ENCODE peak calls at places on chromosomes 13 and 19, in seven cellular contexts. L is A549, C is K562, T is HCT116, S is H1, D is GM12878, B is HepG2. O is an unnamed sample.

GRCh38 chr19:8611890-8612806 is 1.6 kb upstream of the ADAMTS10 start:
- DNase-seq in L (peak), C (no peak), T (no peak), S (peak), D (no peak), B (no peak), O (peak)

GRCh38 chr19:10286803-10287737 is at the start of gene ICAM4:
- DNase-seq in L (no peak), C (peak), T (no peak), S (no peak), D (no peak), B (peak), O (peak)

GRCh38 chr19:38701455-38702063 is 42.7 kb downstream of the CAPN12 start:
- DNase-seq in L (no peak), C (no peak), T (no peak), S (no peak), D (no peak), B (peak), O (peak)

GRCh38 chr19:29535984-29536508 is 10.3 kb downstream of the VSTM2B start:
- DNase-seq in L (no peak), C (no peak), T (no peak), S (no peak), D (no peak), B (no peak), O (no peak)

GRCh38 chr19:48746738-48747575 is at the start of gene IZUMO1:
- DNase-seq in L (peak), C (peak), T (peak), S (no peak), D (no peak), B (no peak), O (peak)

GRCh38 chr19:40056505-40056904 is 474 bp upstream of the ZNF780B start:
- DNase-seq in L (no peak), C (no peak), T (no peak), S (no peak), D (no peak), B (no peak), O (no peak)

GRCh38 chr19:4456566-4456842 is 1.1 kb downstream of the UBXN6 start:
- DNase-seq in L (no peak), C (no peak), T (no peak), S (no peak), D (no peak), B (no peak), O (peak)

GRCh38 chr13:35848316-35848715 is 282.9 kb downstream of the DCLK1 start:
- DNase-seq in L (no peak), C (no peak), T (no peak), S (no peak), D (no peak), B (no peak), O (no peak)

GRCh38 chr19:4452230-4452990 is 5.2 kb downstream of the UBXN6 start:
- DNase-seq in L (no peak), C (no peak), T (no peak), S (no peak), D (no peak), B (no peak), O (no peak)

GRCh38 chr19:33797821-33798633 is 1.4 kb downstream of the KCTD15 start:
- DNase-seq in L (peak), C (peak), T (no peak), S (no peak), D (no peak), B (no peak), O (peak)

GRCh38 chr19:53007200-53008054 is 6.3 kb upstream of the ERVV-1 start:
- DNase-seq in L (no peak), C (peak), T (no peak), S (no peak), D (no peak), B (no peak), O (no peak)

GRCh38 chr19:15577184-15577771 is 37.7 kb upstream of the CYP4F8 start:
- DNase-seq in L (no peak), C (no peak), T (no peak), S (no peak), D (no peak), B (no peak), O (no peak)

GRCh38 chr13:45280751-45281634 is 60.0 kb downstream of the TPT1 start:
- DNase-seq in L (peak), C (peak), T (peak), S (peak), D (no peak), B (peak), O (peak)

GRCh38 chr19:5407356-5407755 is 47.9 kb upstream of the ZNRF4 start:
- DNase-seq in L (peak), C (peak), T (peak), S (no peak), D (no peak), B (peak), O (peak)

GRCh38 chr19:18726846-18727245 is 43.4 kb downstream of the CRTC1 start:
- DNase-seq in L (no peak), C (no peak), T (no peak), S (no peak), D (no peak), B (no peak), O (no peak)

GRCh38 chr19:41309225-41310030 is 544 bp upstream of the CCDC97 start:
- DNase-seq in L (no peak), C (no peak), T (no peak), S (no peak), D (no peak), B (no peak), O (no peak)

GRCh38 chr19:43544077-43544476 is 11.1 kb downstream of the ZNF575 start:
- DNase-seq in L (no peak), C (no peak), T (no peak), S (no peak), D (no peak), B (no peak), O (no peak)

GRCh38 chr13:112078216-112078615 is 11.3 kb downstream of the SOX1 start:
- DNase-seq in L (no peak), C (no peak), T (no peak), S (no peak), D (no peak), B (no peak), O (no peak)

GRCh38 chr13:76418404-76418803 is 467.8 kb downstream of the KCTD12 start:
- DNase-seq in L (no peak), C (no peak), T (no peak), S (no peak), D (no peak), B (no peak), O (no peak)

GRCh38 chr13:40764587-40765403 is 6.2 kb downstream of the MRPS31 start:
- DNase-seq in L (no peak), C (no peak), T (no peak), S (no peak), D (no peak), B (no peak), O (no peak)

GRCh38 chr19:9523885-9524474 is 14.5 kb downstream of the ZNF426 start:
- DNase-seq in L (no peak), C (no peak), T (no peak), S (no peak), D (no peak), B (no peak), O (no peak)

GRCh38 chr19:46495789-46496099 is at the start of gene PNMA8B:
- DNase-seq in L (no peak), C (peak), T (no peak), S (peak), D (no peak), B (no peak), O (peak)

GRCh38 chr13:49632156-49632555 is 3.8 kb downstream of the ARL11 start:
- DNase-seq in L (no peak), C (no peak), T (no peak), S (no peak), D (no peak), B (no peak), O (no peak)

GRCh38 chr13:49627831-49628652 is at the start of gene ARL11:
- DNase-seq in L (no peak), C (peak), T (no peak), S (peak), D (peak), B (no peak), O (no peak)

GRCh38 chr13:49630580-49630979 is 2.3 kb downstream of the ARL11 start:
- DNase-seq in L (no peak), C (no peak), T (no peak), S (no peak), D (no peak), B (no peak), O (no peak)

GRCh38 chr13:49629196-49629938 is 1.1 kb downstream of the ARL11 start:
- DNase-seq in L (no peak), C (no peak), T (no peak), S (no peak), D (no peak), B (no peak), O (no peak)

DNA sequence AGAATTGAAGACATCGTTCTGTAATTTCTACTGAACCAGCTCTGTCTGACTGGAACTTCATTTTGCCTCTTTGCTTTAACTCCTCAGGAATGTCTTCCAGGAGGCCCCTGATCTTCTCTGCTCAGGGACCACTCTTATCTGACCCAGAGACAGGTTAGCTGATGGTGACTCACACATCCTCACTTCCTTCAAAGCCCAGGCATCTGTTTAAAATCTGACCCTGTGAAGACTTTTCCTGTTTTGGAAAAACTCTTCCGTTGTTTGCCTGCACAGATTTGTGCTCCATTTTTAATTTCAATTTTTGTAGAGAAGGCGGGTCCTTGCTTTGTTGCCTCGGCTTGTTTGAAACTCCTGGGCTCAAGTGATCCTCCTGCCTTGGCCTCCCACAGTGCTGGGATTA is 1.6 kb downstream of the ARL11 start:
- DNase-seq in L (no peak), C (no peak), T (no peak), S (no peak), D (no peak), B (no peak), O (peak)
- TF ChIP-seq CEBPB in L (no peak), C (no peak), T (no peak), S (no peak), D (no peak), B (no peak), O (no peak)

DNA sequence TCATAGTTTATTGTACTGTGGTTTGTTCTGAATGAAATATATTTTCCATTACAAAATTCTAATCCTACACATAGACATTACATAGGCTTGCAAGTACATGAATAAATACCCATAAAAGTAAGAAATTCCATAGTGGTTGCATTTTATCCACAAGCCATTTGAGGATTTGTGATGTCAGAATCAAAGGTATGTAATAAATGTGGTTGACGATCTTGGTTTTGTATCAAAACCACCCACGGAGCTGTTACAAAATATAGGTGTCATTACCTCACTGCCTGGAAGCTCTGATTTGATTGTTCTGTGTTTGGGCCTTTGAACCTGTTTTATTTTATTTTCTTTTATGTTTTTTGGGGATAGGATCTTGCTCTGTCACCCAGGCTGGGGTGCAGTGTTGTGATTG is 125.1 kb downstream of the NALCN start:
- DNase-seq in L (no peak), C (no peak), T (no peak), S (no peak), D (no peak), B (no peak), O (peak)
- TF ChIP-seq CEBPB in L (no peak), C (no peak), T (no peak), S (no peak), D (no peak), B (no peak), O (no peak)

DNA sequence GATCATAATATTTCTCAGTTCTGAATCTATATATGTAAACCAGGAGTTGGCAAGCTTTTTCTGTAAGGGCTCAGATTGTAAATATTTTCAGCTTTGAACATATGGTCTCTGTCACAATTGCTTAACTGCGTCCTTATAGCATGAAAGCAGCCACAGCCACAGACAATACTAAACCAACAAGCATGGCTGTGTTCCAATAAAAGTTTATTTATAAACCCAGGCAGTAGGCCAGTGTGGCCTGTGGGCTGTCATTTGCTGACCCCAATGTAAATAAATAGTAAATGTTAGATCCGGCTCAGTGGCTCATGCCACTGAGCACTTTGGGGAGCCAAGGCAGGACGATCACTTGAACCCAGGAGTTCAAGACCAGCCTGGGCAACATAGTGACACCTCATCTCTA is 12.2 kb upstream of the MYH14 start:
- DNase-seq in L (no peak), C (no peak), T (no peak), S (no peak), D (peak), B (no peak), O (no peak)
- TF ChIP-seq CEBPB in L (no peak), C (no peak), T (no peak), S (no peak), D (no peak), B (no peak), O (no peak)

GRCh38 chr19:1755467-1756155 is 2.3 kb downstream of the ONECUT3 start:
- DNase-seq in L (no peak), C (no peak), T (no peak), S (no peak), D (no peak), B (no peak), O (no peak)

GRCh38 chr19:1753730-1754442 is 580 bp downstream of the ONECUT3 start:
- DNase-seq in L (no peak), C (no peak), T (no peak), S (no peak), D (no peak), B (no peak), O (no peak)

GRCh38 chr19:1752757-1753728 is at the start of gene ONECUT3:
- DNase-seq in L (no peak), C (no peak), T (no peak), S (no peak), D (no peak), B (no peak), O (no peak)

GRCh38 chr19:1756264-1756663 is 3.0 kb downstream of the ONECUT3 start:
- DNase-seq in L (no peak), C (no peak), T (no peak), S (no peak), D (no peak), B (no peak), O (no peak)

GRCh38 chr19:1754651-1755466 is 1.6 kb downstream of the ONECUT3 start:
- DNase-seq in L (peak), C (no peak), T (no peak), S (no peak), D (no peak), B (no peak), O (no peak)
- TF ChIP-seq CEBPB in L (no peak), C (no peak), T (no peak), S (no peak), D (no peak), B (no peak), O (no peak)

DNA sequence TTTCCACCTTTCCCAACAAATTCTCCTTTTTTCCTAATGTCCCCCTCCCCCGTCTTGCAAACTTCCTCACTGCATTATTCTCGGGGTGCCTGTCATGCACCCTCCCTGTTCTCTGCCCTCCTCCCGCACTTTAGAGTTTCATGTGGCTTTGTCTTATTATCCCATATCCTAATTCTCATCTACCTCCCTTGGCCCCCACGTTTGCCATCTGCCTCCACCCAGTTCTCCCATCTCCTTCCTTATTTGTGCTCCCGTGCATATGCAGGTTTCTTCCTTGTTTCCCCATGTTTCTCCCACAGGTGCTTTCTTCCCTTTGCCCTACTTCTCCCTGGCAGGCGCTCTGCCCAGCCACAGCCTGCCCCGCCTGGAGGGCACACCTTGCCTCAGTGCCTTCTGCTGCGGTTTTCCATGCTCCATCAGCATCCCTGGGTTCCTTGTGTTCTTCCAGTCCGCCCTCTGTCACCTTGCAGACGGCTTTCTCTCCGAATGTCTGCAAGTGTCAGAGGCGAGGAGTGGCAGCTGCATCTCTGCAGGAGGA is 1.5 kb downstream of the SPATA13 start:
- DNase-seq in L (no peak), C (no peak), T (no peak), S (no peak), D (no peak), B (no peak), O (no peak)
- TF ChIP-seq CEBPB in L (no peak), C (no peak), T (no peak), S (no peak), D (no peak), B (no peak), O (no peak)

GRCh38 chr19:6613711-6614110 is 22.8 kb upstream of the CD70 start:
- DNase-seq in L (no peak), C (no peak), T (no peak), S (no peak), D (no peak), B (no peak), O (no peak)

GRCh38 chr19:6611441-6611852 is 20.5 kb upstream of the CD70 start:
- DNase-seq in L (no peak), C (no peak), T (no peak), S (no peak), D (no peak), B (no peak), O (no peak)

GRCh38 chr19:6616011-6616410 is 25.1 kb upstream of the CD70 start:
- DNase-seq in L (no peak), C (no peak), T (no peak), S (no peak), D (no peak), B (no peak), O (no peak)

GRCh38 chr19:6608950-6609349 is 18.0 kb upstream of the CD70 start:
- DNase-seq in L (no peak), C (no peak), T (no peak), S (no peak), D (no peak), B (no peak), O (no peak)

GRCh38 chr19:6610934-6611370 is 20.0 kb upstream of the CD70 start:
- DNase-seq in L (peak), C (no peak), T (peak), S (no peak), D (no peak), B (no peak), O (peak)
- TF ChIP-seq CEBPB in L (no peak), C (no peak), T (peak), S (no peak), D (no peak), B (no peak), O (no peak)

DNA sequence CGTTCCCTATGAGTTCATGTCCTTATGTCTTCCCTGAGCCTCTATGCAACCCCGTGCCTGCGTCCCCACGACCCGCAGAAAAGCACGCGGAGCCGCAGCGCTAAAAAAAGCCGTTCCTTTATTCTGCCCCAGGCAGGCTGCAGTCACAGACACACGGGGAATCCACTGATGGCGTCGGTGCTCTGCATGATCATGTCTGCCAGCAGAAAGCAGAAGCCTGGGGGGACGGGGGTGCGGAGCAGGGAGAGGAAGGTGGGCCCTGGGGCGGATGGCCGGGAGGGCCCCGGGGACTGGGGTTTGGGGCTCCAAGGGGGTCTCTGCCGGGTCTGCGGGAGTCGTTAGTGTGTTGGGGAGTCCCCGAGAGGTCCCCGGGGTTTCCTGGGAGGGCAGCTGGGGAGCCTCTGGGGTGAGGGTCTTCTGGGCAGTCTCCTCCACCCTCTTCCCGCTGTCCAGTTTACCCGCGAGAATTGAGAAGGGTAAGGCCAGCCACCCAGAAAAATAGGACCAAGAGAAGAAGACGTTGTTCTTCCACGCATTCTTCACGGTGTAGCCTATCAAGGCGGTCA is 894 bp upstream of the ETFB start:
- DNase-seq in L (no peak), C (no peak), T (no peak), S (no peak), D (no peak), B (no peak), O (no peak)
- TF ChIP-seq CEBPB in L (no peak), C (no peak), T (no peak), S (no peak), D (no peak), B (no peak), O (no peak)

GRCh38 chr13:26759907-26760834 is at the start of gene GPR12:
- DNase-seq in L (no peak), C (no peak), T (no peak), S (no peak), D (no peak), B (no peak), O (no peak)
- TF ChIP-seq CEBPB in L (no peak), C (no peak), T (no peak), S (no peak), D (no peak), B (no peak), O (no peak)